ENCODE peak calls at places on chromosomes 3 and 15, in nine cellular contexts. W is tibial nerve, Z is cardiac muscle cell, F is MM.1S, R is transverse colon, X is BJ, A is kidney, M is mammary epithelial cell, D is AG09309. N is an unnamed sample.

GRCh38 chr3:116050311-116050710 is 395.0 kb downstream of the LSAMP start:
- DNase-seq in W (no peak), Z (no peak), F (no peak), R (no peak), X (no peak), A (no peak), M (no peak), D (no peak), N (no peak)

GRCh38 chr3:170806676-170807075 is 63.3 kb downstream of the RPL22L1 start:
- DNase-seq in W (no peak), Z (no peak), F (no peak), R (no peak), X (no peak), A (no peak), M (peak), D (no peak), N (no peak)

GRCh38 chr15:52193791-52194190 is 2.6 kb upstream of the GNB5 start:
- DNase-seq in W (no peak), Z (no peak), F (no peak), R (no peak), X (no peak), A (no peak), M (no peak), D (no peak), N (no peak)

GRCh38 chr3:146166450-146167222 is 5.7 kb upstream of the PLOD2 start:
- DNase-seq in W (peak), Z (peak), F (no peak), R (no peak), X (peak), A (no peak), M (peak), D (peak), N (peak)

GRCh38 chr3:104832530-104832929 is 534.2 kb upstream of the ALCAM start:
- DNase-seq in W (no peak), Z (no peak), F (no peak), R (no peak), X (no peak), A (no peak), M (no peak), D (no peak), N (no peak)

GRCh38 chr3:50632450-50632849 is 15.5 kb downstream of the MAPKAPK3 start:
- DNase-seq in W (no peak), Z (no peak), F (no peak), R (no peak), X (no peak), A (peak), M (no peak), D (no peak), N (no peak)

GRCh38 chr15:31158858-31159569 is 57.5 kb upstream of the TRPM1 start:
- DNase-seq in W (no peak), Z (no peak), F (no peak), R (no peak), X (no peak), A (no peak), M (no peak), D (no peak), N (peak)

GRCh38 chr3:49024449-49024848 is 2.5 kb downstream of the NDUFAF3 start:
- DNase-seq in W (no peak), Z (no peak), F (no peak), R (no peak), X (no peak), A (no peak), M (no peak), D (no peak), N (no peak)

GRCh38 chr15:32152574-32152973 is 122.3 kb downstream of the CHRNA7 start:
- DNase-seq in W (no peak), Z (no peak), F (no peak), R (no peak), X (no peak), A (no peak), M (no peak), D (no peak), N (no peak)

GRCh38 chr3:182793663-182794454 is 555 bp downstream of the ATP11B start:
- DNase-seq in W (peak), Z (peak), F (peak), R (peak), X (no peak), A (peak), M (peak), D (no peak), N (peak)

GRCh38 chr15:25982736-25983135 is 119.6 kb upstream of the ATP10A start:
- DNase-seq in W (no peak), Z (no peak), F (no peak), R (no peak), X (no peak), A (no peak), M (no peak), D (no peak), N (no peak)

GRCh38 chr3:67648229-67648628 is 6.2 kb downstream of the SUCLG2 start:
- DNase-seq in W (no peak), Z (no peak), F (no peak), R (peak), X (no peak), A (no peak), M (no peak), D (no peak), N (peak)

GRCh38 chr15:84606653-84607120 is 5.9 kb downstream of the ZSCAN2 start:
- DNase-seq in W (no peak), Z (no peak), F (no peak), R (peak), X (no peak), A (no peak), M (no peak), D (no peak), N (peak)

GRCh38 chr3:24545917-24546316 is 51.3 kb upstream of the THRB start:
- DNase-seq in W (peak), Z (peak), F (no peak), R (peak), X (no peak), A (peak), M (no peak), D (peak), N (peak)

GRCh38 chr3:149016669-149017541 is 25.6 kb downstream of the GYG1 start:
- DNase-seq in W (no peak), Z (peak), F (no peak), R (no peak), X (peak), A (no peak), M (peak), D (peak), N (no peak)

GRCh38 chr3:36965440-36965839 is 20.6 kb upstream of the TRANK1 start:
- DNase-seq in W (no peak), Z (no peak), F (no peak), R (no peak), X (no peak), A (no peak), M (peak), D (no peak), N (no peak)

GRCh38 chr15:29114277-29115092 is 155.1 kb downstream of the NSMCE3 start:
- DNase-seq in W (no peak), Z (peak), F (no peak), R (no peak), X (no peak), A (no peak), M (no peak), D (no peak), N (no peak)

GRCh38 chr3:196340466-196340865 is 2.3 kb upstream of the TM4SF19 start:
- DNase-seq in W (no peak), Z (no peak), F (no peak), R (no peak), X (no peak), A (no peak), M (no peak), D (no peak), N (no peak)
- H3K4me3 ChIP-seq in W (no peak), Z (no peak), F (no peak), R (no peak), X (no peak), A (no peak), M (no peak), D (no peak), N (no peak)

GRCh38 chr15:68730491-68731317 is 90.0 kb downstream of the ANP32A start:
- DNase-seq in W (peak), Z (peak), F (peak), R (peak), X (no peak), A (no peak), M (peak), D (no peak), N (peak)
- TF ChIP-seq CTCF in W (peak), Z (peak), F (peak), R (peak), X (peak), A (peak), M (peak), D (peak), N (peak)

DNA sequence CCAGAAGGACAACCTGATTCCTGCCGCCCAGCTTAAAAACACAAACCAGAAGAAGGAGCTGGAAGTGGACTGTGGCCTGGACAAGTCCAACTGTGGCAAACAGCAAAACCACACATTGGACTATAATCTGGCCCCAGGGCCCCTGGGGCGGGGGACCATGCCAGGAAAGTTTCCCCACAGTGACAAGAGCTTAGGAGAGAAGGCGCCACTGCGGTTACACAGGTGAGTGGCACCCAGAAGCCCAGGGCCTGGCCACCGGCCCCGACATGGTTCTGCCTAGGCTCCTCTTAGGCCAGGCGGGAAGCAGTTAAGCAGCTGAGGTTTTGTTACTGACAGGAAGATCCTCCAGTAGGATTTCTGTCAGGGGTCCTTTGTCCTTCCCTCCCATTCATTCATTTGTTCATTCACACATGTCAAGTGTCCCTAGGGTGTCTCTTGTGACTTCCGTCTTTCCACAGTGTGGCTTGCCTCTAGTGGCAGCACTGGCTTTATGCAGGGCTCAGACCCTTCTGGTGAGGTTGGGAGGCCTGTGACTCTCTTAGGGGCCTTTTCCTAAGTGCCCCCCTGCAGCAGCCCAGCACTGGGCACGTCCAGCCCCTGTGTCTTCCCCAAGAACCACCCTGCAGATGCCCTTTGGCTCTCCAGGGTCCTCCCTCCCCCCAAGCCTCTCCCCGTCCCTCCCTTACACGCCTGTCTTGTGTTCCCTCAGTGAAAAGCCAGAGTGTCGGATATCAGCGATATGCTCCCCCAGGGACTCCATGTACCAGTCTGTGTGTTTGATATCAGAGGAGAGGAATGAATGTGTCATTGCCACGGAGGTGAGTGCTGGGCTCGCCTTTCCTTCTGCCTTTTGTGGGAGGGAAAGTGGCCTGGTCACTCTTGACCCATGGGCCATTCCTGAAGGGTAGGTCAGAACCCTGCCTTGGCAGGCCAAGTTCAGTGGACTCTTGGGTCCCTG is 7.8 kb downstream of the DLL4 start:
- DNase-seq in W (no peak), Z (no peak), F (no peak), R (no peak), X (no peak), A (no peak), M (no peak), D (no peak), N (no peak)
- H3K4me3 ChIP-seq in W (no peak), Z (no peak), F (no peak), R (no peak), X (no peak), A (no peak), M (no peak), D (no peak), N (no peak)

DNA sequence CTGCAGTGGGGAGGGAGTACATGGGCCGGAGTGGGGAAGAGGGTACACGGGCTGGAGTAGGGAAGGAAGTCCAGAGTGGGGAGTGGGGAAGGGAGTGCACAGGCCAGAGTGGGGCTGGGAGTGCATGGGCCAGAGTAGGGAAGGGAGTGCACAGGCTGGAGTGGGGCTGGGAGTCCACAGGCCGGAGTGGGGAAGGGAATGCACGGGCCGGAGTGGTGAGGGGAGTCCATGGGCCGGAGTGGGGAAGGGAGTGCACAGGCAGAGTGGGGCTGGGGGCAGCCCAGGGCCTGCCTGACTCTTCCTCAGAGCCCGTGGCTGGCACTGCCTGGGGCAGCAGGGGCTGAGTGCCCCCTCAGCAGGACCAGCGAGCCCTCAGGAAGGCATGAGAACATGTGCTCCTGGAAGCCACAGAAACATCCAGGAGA is 40.7 kb downstream of the KLF15 start:
- DNase-seq in W (no peak), Z (no peak), F (no peak), R (no peak), X (no peak), A (peak), M (no peak), D (no peak), N (no peak)
- TF ChIP-seq CTCF in W (no peak), Z (no peak), F (no peak), R (no peak), X (no peak), A (no peak), M (no peak), D (no peak), N (no peak)

DNA sequence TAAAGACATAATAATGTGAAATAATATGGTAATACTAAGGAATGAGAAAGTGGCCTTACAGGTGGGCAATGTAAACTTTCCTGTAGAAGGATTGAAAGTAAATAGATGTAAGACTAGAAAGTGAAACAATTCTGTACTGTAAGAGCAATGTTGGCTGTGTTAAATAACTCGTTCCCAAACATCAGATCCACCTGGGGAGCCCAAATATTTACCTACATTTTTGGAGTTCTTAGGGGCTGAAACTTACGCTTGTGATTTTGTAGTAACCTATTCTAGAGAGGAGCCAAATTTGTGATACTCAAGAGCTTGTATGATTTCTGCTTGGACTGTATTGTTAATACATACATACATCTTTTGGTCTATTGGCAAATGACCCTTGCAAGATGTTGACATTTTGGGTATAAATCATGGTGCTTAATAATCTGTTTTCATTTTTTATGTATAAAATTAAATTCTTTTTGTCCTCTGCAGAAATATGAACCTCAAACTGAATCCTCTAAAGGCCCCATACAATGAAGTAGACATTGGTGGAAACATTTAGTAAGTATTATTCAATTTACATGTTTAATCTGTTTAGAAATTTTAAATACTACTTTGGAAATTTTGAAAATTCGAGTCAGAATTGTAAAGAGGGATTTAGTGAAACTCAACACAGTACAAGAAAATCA is 8.5 kb upstream of the CHD2 start:
- DNase-seq in W (no peak), Z (no peak), F (no peak), R (no peak), X (no peak), A (no peak), M (no peak), D (no peak), N (no peak)
- H3K4me3 ChIP-seq in W (no peak), Z (no peak), F (no peak), R (no peak), X (no peak), A (no peak), M (no peak), D (no peak), N (no peak)

GRCh38 chr3:14405886-14406238 is 3.5 kb downstream of the SLC6A6 start:
- DNase-seq in W (no peak), Z (no peak), F (no peak), R (no peak), X (no peak), A (no peak), M (no peak), D (no peak), N (peak)
- TF ChIP-seq CTCF in W (no peak), Z (no peak), F (no peak), R (no peak), X (no peak), A (peak), M (no peak), D (no peak), N (no peak)

DNA sequence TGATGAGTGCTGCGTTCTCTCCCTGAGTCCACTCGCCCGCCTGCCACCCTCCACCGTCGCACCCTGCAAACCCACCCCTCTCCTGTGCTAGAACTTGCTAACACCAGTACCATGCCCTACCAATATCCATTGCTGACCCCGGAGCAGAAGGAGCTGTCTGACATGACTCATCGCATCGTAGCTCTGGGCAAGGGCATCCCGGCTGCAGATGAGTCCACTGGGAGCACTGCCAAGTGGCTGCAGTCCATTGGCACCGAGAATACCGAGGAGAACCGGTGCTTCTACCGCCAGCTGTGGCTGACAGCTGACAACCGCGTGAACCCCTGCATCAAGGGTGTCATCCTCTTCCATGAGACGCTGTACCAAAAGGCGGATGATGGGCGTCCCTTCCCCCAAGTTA is 4.9 kb upstream of the ALAS1 start:
- DNase-seq in W (no peak), Z (peak), F (no peak), R (peak), X (no peak), A (no peak), M (peak), D (no peak), N (no peak)
- H3K4me3 ChIP-seq in W (no peak), Z (no peak), F (no peak), R (no peak), X (no peak), A (no peak), M (no peak), D (no peak), N (no peak)

GRCh38 chr15:69749797-69750196 is 297.2 kb downstream of the RPLP1 start:
- DNase-seq in W (no peak), Z (no peak), F (peak), R (no peak), X (no peak), A (no peak), M (peak), D (no peak), N (no peak)
- TF ChIP-seq CTCF in W (no peak), Z (peak), F (peak), R (no peak), X (peak), A (no peak), M (peak), D (peak), N (no peak)

GRCh38 chr3:16060945-16061344 is 113.5 kb upstream of the GALNT15 start:
- DNase-seq in W (peak), Z (peak), F (no peak), R (no peak), X (no peak), A (no peak), M (peak), D (peak), N (no peak)
- H3K4me3 ChIP-seq in W (no peak), Z (no peak), F (no peak), R (no peak), X (no peak), A (no peak), M (no peak), D (no peak), N (no peak)

GRCh38 chr15:45187578-45187893 is 230 bp downstream of the SHF start:
- DNase-seq in W (no peak), Z (no peak), F (no peak), R (no peak), X (no peak), A (no peak), M (no peak), D (no peak), N (no peak)
- TF ChIP-seq CTCF in W (no peak), Z (no peak), F (no peak), R (no peak), X (no peak), A (no peak), M (no peak), D (no peak), N (no peak)

N was measured in body of pancreas.